ENCODE peak calls at places on chromosome 5, in nine cellular contexts. X is stimulated activated CD8-positive, alpha-beta memory T cell treated with anti-CD3 and anti-CD28 coated beads, Interleukin-12 subunit alpha, Interleukin-12 subunit beta, amount 100 ng/mL, for 4 hours; V is GM10248; S is NCI-H82; O is posterior cingulate gyrus; B is NCI-H2107; W is fibroblast of the aortic adventitia; M is hepatic stellate cell; G is CD8-positive, alpha-beta memory T cell. H is an unnamed sample.
A peak's percentile ranks its signal among the peaks of the same experiment; 100 is the strongest.

GRCh38 chr5:112342364-112342763 is 76.7 kb downstream of the EPB41L4A start:
- DNase-seq in G (no peak), X (no peak), B (no peak), M (no peak), V (no peak), S (peak; percentile 68), O (no peak), W (no peak), H (no peak)

GRCh38 chr5:1807479-1808185 is 6.4 kb downstream of the NDUFS6 start:
- DNase-seq in B (no peak), M (no peak), O (no peak), V (no peak), G (peak; percentile 37), S (no peak), W (no peak), X (no peak), H (no peak)

GRCh38 chr5:119828536-119828935 is 199.2 kb downstream of the FAM170A start:
- DNase-seq in O (no peak), B (no peak), G (no peak), V (no peak), S (no peak), M (no peak), W (no peak), X (no peak), H (no peak)

GRCh38 chr5:107619781-107620180 is 51.0 kb downstream of the EFNA5 start:
- DNase-seq in W (no peak), M (no peak), S (no peak), B (no peak), V (no peak), O (no peak), X (no peak), G (no peak), H (no peak)

GRCh38 chr5:124876564-124876963 is 130.1 kb upstream of the ZNF608 start:
- DNase-seq in B (no peak), V (no peak), X (no peak), W (no peak), M (no peak), S (no peak), O (no peak), G (no peak), H (no peak)

GRCh38 chr5:171681667-171682066 is 104.0 kb upstream of the SMIM23 start:
- DNase-seq in B (no peak), S (no peak), W (peak; percentile 22), V (no peak), O (no peak), M (no peak), G (no peak), X (no peak), H (no peak)

GRCh38 chr5:85000671-85001070 is 616.0 kb upstream of the EDIL3 start:
- DNase-seq in V (no peak), X (no peak), W (no peak), O (no peak), S (no peak), B (no peak), G (no peak), M (peak; percentile 14), H (no peak)

GRCh38 chr5:96875805-96876291 is 452 bp upstream of the ERAP2 start:
- DNase-seq in G (no peak), W (no peak), M (no peak), V (no peak), O (no peak), X (no peak), S (no peak), B (no peak), H (no peak)

GRCh38 chr5:135007749-135008363 is 26.2 kb downstream of the PITX1 start:
- DNase-seq in V (peak; percentile 5), X (no peak), B (no peak), W (no peak), S (no peak), M (no peak), O (peak; percentile 42), G (no peak), H (no peak)

GRCh38 chr5:65854931-65855330 is 71.4 kb upstream of the ERBIN start:
- DNase-seq in O (no peak), G (no peak), S (no peak), W (peak; percentile 35), B (no peak), M (no peak), V (no peak), X (no peak), H (no peak)

GRCh38 chr5:157744055-157745011 is 821 bp downstream of the LSM11 start:
- DNase-seq in O (no peak), M (peak; percentile 30), G (no peak), V (no peak), S (peak; percentile 81), W (no peak), X (no peak), B (no peak), H (no peak)

GRCh38 chr5:73233461-73234151 is 60.6 kb downstream of the TMEM174 start:
- DNase-seq in O (peak; percentile 66), B (no peak), G (no peak), W (no peak), M (peak; percentile 55), V (no peak), S (no peak), X (no peak), H (no peak)

GRCh38 chr5:177501874-177502678 is 4.7 kb upstream of the PDLIM7 start:
- DNase-seq in S (no peak), O (no peak), X (no peak), M (no peak), B (no peak), V (peak; percentile 66), G (no peak), W (no peak), H (no peak)

GRCh38 chr5:34587355-34588241 is 68.5 kb upstream of the RAI14 start:
- DNase-seq in V (no peak), S (no peak), O (no peak), B (no peak), W (peak; percentile 47), G (no peak), X (no peak), M (peak; percentile 24), H (no peak)

GRCh38 chr5:25754895-25755294 is 1110.1 kb upstream of the CDH10 start:
- DNase-seq in G (no peak), B (no peak), O (no peak), X (no peak), V (no peak), S (peak; percentile 2), M (no peak), W (no peak), H (no peak)

GRCh38 chr5:14581333-14581890 is at the start of gene OTULINL:
- DNase-seq in W (peak; percentile 60), M (peak; percentile 87), B (peak; percentile 77), X (peak; percentile 81), S (peak; percentile 88), G (peak; percentile 91), O (peak; percentile 96), V (peak; percentile 97), H (peak; percentile 65)

GRCh38 chr5:168073991-168074800 is 217.2 kb upstream of the WWC1 start:
- DNase-seq in M (no peak), V (no peak), O (no peak), X (no peak), W (peak; percentile 36), S (no peak), G (no peak), B (no peak), H (no peak)

GRCh38 chr5:10595678-10596309 is 31.9 kb downstream of the ANKRD33B start:
- DNase-seq in S (no peak), V (no peak), O (no peak), B (no peak), W (peak; percentile 89), G (no peak), M (peak; percentile 83), X (no peak), H (no peak)

GRCh38 chr5:9324348-9325056 is 221.4 kb downstream of the SEMA5A start:
- DNase-seq in M (no peak), V (no peak), G (no peak), B (no peak), S (no peak), X (no peak), W (peak; percentile 94), O (no peak), H (no peak)

GRCh38 chr5:160312139-160312959 is at the start of gene CCNJL:
- DNase-seq in G (no peak), B (no peak), O (peak; percentile 87), S (peak; percentile 87), X (no peak), M (peak; percentile 74), V (peak; percentile 66), W (no peak), H (peak; percentile 42)

GRCh38 chr5:95791751-95792150 is 30.8 kb downstream of the GLRX start:
- DNase-seq in V (no peak), X (no peak), W (no peak), B (no peak), G (no peak), M (no peak), O (no peak), S (no peak), H (no peak)

GRCh38 chr5:76724871-76725270 is 8.9 kb downstream of the F2R start:
- DNase-seq in W (peak; percentile 29), X (no peak), G (no peak), S (no peak), M (peak; percentile 74), O (no peak), V (no peak), B (no peak), H (no peak)

GRCh38 chr5:151949909-151950308 is 25.3 kb upstream of the GLRA1 start:
- DNase-seq in S (peak; percentile 69), O (no peak), B (no peak), X (no peak), M (no peak), V (no peak), G (no peak), W (no peak), H (no peak)

GRCh38 chr5:61167382-61167781 is 5.1 kb upstream of the SMIM15 start:
- DNase-seq in B (no peak), M (peak; percentile 32), V (peak; percentile 38), S (peak; percentile 8), O (no peak), G (no peak), X (no peak), W (peak; percentile 70), H (no peak)

GRCh38 chr5:38008198-38008597 is 168.4 kb upstream of the GDNF start:
- DNase-seq in X (no peak), M (no peak), V (no peak), B (peak; percentile 88), O (no peak), W (no peak), G (no peak), S (no peak), H (no peak)

GRCh38 chr5:79495311-79495710 is 18.6 kb downstream of the HOMER1 start:
- DNase-seq in M (no peak), G (no peak), O (no peak), S (no peak), X (no peak), B (no peak), V (no peak), W (no peak), H (no peak)

GRCh38 chr5:21685016-21685415 is 1168.1 kb downstream of the CDH12 start:
- DNase-seq in B (no peak), V (no peak), X (no peak), O (no peak), S (no peak), M (no peak), W (no peak), G (no peak), H (no peak)

GRCh38 chr5:151671979-151672378 is 14.7 kb downstream of the SPARC start:
- DNase-seq in M (no peak), V (no peak), X (no peak), W (peak; percentile 86), O (no peak), S (no peak), B (no peak), G (no peak), H (no peak)

GRCh38 chr5:22411950-22412349 is 441.2 kb downstream of the CDH12 start:
- DNase-seq in W (no peak), B (no peak), X (no peak), M (no peak), G (no peak), V (no peak), S (no peak), O (no peak), H (no peak)

GRCh38 chr5:139811076-139811607 is 15.5 kb downstream of the PSD2 start:
- DNase-seq in V (no peak), W (no peak), X (no peak), S (no peak), M (no peak), B (no peak), O (no peak), G (no peak), H (peak; percentile 51)

GRCh38 chr5:160702856-160703453 is 149.1 kb downstream of the ATP10B start:
- DNase-seq in W (no peak), G (no peak), B (no peak), M (no peak), V (peak; percentile 23), S (no peak), O (no peak), X (no peak), H (no peak)

H was measured in hypothalamus.